ENCODE peak calls at places on chromosomes 13 and 19, in six cellular contexts. A, K, R, F, C and N are unnamed samples.

GRCh38 chr19:45876411-45877197 is 9.3 kb downstream of the IRF2BP1 start:
- DNase-seq in A (no peak), K (peak; percentile 85), R (no peak), F (no peak), C (no peak), N (no peak)

GRCh38 chr19:51064534-51065220 is at the start of gene KLK13:
- DNase-seq in A (no peak), K (peak; percentile 88), R (no peak), F (no peak), C (no peak), N (no peak)

GRCh38 chr13:24995225-24995804 is 100.6 kb upstream of the PABPC3 start:
- DNase-seq in A (peak; percentile 65), K (peak; percentile 86), R (peak; percentile 80), F (peak; percentile 45), C (no peak), N (peak; percentile 77)

GRCh38 chr13:30222253-30222652 is 85.1 kb downstream of the KATNAL1 start:
- DNase-seq in A (no peak), K (no peak), R (no peak), F (no peak), C (no peak), N (peak; percentile 26)

GRCh38 chr13:99354371-99354951 is 47.3 kb upstream of the GPR183 start:
- DNase-seq in A (no peak), K (no peak), R (no peak), F (no peak), C (no peak), N (peak; percentile 28)

GRCh38 chr13:53028063-53028462 is 550 bp upstream of the OLFM4 start:
- DNase-seq in A (no peak), K (no peak), R (no peak), F (no peak), C (no peak), N (no peak)

GRCh38 chr19:40614595-40615411 is 13.6 kb downstream of the LTBP4 start:
- DNase-seq in A (no peak), K (peak; percentile 96), R (peak; percentile 92), F (peak; percentile 75), C (peak; percentile 27), N (peak; percentile 93)

GRCh38 chr19:53192771-53193533 is at the start of gene ZNF665:
- DNase-seq in A (peak; percentile 47), K (peak; percentile 95), R (no peak), F (no peak), C (peak; percentile 61), N (peak; percentile 2)

GRCh38 chr13:41613984-41614581 is 156.7 kb downstream of the RGCC start:
- DNase-seq in A (no peak), K (no peak), R (peak; percentile 92), F (peak; percentile 59), C (no peak), N (peak; percentile 84)

GRCh38 chr19:5578094-5578846 is 10.5 kb upstream of the TINCR start:
- DNase-seq in A (no peak), K (peak; percentile 91), R (no peak), F (no peak), C (no peak), N (peak; percentile 9)

GRCh38 chr19:23393121-23393520 is 2.1 kb downstream of the ZNF91 start:
- DNase-seq in A (no peak), K (no peak), R (no peak), F (no peak), C (no peak), N (peak; percentile 18)

GRCh38 chr19:49741210-49741844 is 21.8 kb downstream of the TSKS start:
- DNase-seq in A (no peak), K (no peak), R (no peak), F (no peak), C (no peak), N (no peak)

GRCh38 chr13:65453982-65454381 is 1776.2 kb downstream of the PCDH9 start:
- DNase-seq in A (no peak), K (no peak), R (no peak), F (no peak), C (no peak), N (no peak)

GRCh38 chr19:6825076-6825774 is 52.7 kb downstream of the VAV1 start:
- DNase-seq in A (no peak), K (no peak), R (no peak), F (no peak), C (no peak), N (no peak)

GRCh38 chr13:28685114-28685513 is 26.2 kb downstream of the POMP start:
- DNase-seq in A (no peak), K (no peak), R (no peak), F (no peak), C (no peak), N (no peak)

GRCh38 chr19:56170261-56170660 is 5.5 kb upstream of the GALP start:
- DNase-seq in A (peak; percentile 78), K (no peak), R (peak; percentile 6), F (no peak), C (no peak), N (no peak)

GRCh38 chr13:42740753-42741152 is 40.6 kb upstream of the FAM216B start:
- DNase-seq in A (peak; percentile 7), K (no peak), R (no peak), F (no peak), C (no peak), N (no peak)

GRCh38 chr13:19601749-19602725 is 31.4 kb upstream of the MPHOSPH8 start:
- DNase-seq in A (no peak), K (peak; percentile 89), R (no peak), F (no peak), C (no peak), N (no peak)

GRCh38 chr19:6459356-6460098 is at the start of gene SLC25A23:
- DNase-seq in A (no peak), K (peak; percentile 92), R (peak; percentile 44), F (no peak), C (no peak), N (peak; percentile 9)

GRCh38 chr13:105406551-105406950 is 1128.9 kb downstream of the EFNB2 start:
- DNase-seq in A (peak; percentile 25), K (no peak), R (no peak), F (no peak), C (no peak), N (no peak)

GRCh38 chr13:100464006-100464405 is 124.6 kb downstream of the GGACT start:
- DNase-seq in A (no peak), K (no peak), R (no peak), F (no peak), C (no peak), N (no peak)

GRCh38 chr19:7507884-7508283 is 8.0 kb upstream of the ZNF358 start:
- DNase-seq in A (no peak), K (peak; percentile 96), R (no peak), F (no peak), C (no peak), N (peak; percentile 87)

GRCh38 chr13:28138756-28139470 is 568 bp downstream of the PAN3 start:
- DNase-seq in A (no peak), K (peak; percentile 90), R (no peak), F (peak; percentile 64), C (peak; percentile 53), N (no peak)

GRCh38 chr19:46225558-46226004 is 4.0 kb upstream of the IGFL1 start:
- DNase-seq in A (no peak), K (peak; percentile 60), R (peak; percentile 13), F (no peak), C (no peak), N (no peak)

GRCh38 chr13:37701306-37701705 is 102.7 kb upstream of the POSTN start:
- DNase-seq in A (no peak), K (no peak), R (no peak), F (no peak), C (no peak), N (peak; percentile 42)

GRCh38 chr19:1875646-1876493 is 9.4 kb downstream of the ABHD17A start:
- DNase-seq in A (peak; percentile 44), K (peak; percentile 97), R (peak; percentile 46), F (no peak), C (no peak), N (peak; percentile 78)

GRCh38 chr19:40815223-40815622 is 16.2 kb downstream of the EGLN2 start:
- DNase-seq in A (no peak), K (no peak), R (no peak), F (no peak), C (no peak), N (no peak)

GRCh38 chr19:31352782-31353651 is 3.8 kb upstream of the TSHZ3 start:
- DNase-seq in A (no peak), K (peak; percentile 64), R (no peak), F (no peak), C (no peak), N (no peak)

GRCh38 chr13:36131215-36131930 is at the start of gene DCLK1:
- DNase-seq in A (no peak), K (peak; percentile 89), R (peak; percentile 43), F (no peak), C (no peak), N (no peak)

GRCh38 chr13:96346846-96347367 is 257.0 kb downstream of the HS6ST3 start:
- DNase-seq in A (no peak), K (no peak), R (no peak), F (no peak), C (no peak), N (no peak)
- TF ChIP-seq CTCF in A (no peak), K (no peak), R (no peak), F (no peak), C (no peak), N (no peak)

DNA sequence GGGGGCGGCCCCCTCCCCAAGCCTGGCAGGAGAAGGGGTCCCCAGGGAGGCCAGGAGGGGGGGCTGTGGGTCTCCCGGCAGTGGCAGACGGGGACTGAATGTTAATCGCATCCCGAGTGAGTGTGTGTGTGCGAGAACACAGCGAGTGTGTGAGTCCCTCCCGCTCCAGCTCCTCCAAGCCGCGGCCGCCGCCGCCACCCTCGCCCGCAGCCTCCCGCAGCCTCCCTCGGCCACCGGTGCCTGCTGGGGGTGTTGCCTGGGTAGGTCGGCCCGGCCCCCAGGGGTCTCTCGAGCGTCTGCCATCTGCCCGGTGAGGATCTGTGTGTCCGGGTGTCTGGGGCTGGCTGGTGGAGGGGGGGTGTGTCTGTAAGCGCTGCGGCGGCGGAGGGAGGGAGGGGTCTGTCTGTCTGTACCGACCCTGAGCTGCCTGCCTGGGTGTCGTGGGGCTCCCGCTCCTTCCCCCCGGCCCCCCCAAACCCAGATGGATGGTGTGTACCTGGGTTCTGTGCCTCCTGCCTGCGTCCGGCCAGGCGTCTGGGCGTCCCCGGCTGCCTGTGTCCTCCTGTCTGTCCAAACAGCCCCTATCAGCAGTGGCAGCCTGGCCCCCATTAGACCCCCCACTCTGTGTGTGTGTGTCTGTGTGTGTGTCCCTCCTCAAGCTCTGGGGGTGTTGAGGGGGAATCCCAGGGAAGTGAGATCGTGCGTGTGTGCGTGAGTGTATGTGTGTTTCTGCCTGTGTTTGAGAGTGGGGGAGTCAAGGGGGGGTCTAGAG is at the start of gene GRIN2D:
- DNase-seq in A (no peak), K (peak; percentile 84), R (no peak), F (no peak), C (no peak), N (peak; percentile 20)
- TF ChIP-seq CTCF in A (no peak), K (peak; percentile 32), R (no peak), F (peak; percentile 11), C (no peak), N (no peak)

GRCh38 chr13:21061077-21061945 is at the start of gene LATS2:
- DNase-seq in A (peak; percentile 67), K (peak; percentile 98), R (peak; percentile 88), F (peak; percentile 70), C (peak; percentile 53), N (peak; percentile 92)
- TF ChIP-seq CTCF in A (peak; percentile 6), K (peak; percentile 40), R (no peak), F (peak; percentile 37), C (peak; percentile 18), N (no peak)

DNA sequence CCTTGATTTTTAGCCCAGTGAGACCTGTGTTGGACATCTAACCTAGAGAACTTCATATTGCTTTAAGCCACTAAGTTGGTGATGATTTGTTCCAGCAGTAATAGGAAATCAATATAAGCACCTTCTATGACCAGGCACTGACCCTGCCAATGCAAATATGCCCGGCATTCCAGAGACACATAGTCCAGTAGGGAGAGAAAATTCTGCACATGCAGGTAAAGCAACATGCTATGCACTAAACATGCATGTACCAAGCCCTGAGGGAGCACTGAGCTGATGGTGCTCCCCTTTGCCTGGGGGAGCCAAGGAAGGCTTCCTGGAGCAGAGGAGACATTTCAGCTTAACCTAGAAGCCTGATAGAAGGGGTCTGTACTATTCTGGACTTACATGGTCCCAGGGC is 40.4 kb upstream of the C13orf42 start:
- DNase-seq in A (no peak), K (no peak), R (no peak), F (no peak), C (no peak), N (no peak)
- TF ChIP-seq CTCF in A (no peak), K (no peak), R (no peak), F (no peak), C (no peak), N (no peak)